ENCODE peak calls at places on chromosomes 16 and 17, in ten cellular contexts. One of them, this sample, is unnamed.

GRCh38 chr16:65834680-65835079 is 531.8 kb upstream of the CDH5 start:
- DNase-seq in thoracic aorta: no peak
- DNase-seq in K562: no peak
- DNase-seq in HFFc6: no peak
- DNase-seq in endothelial cell: no peak
- DNase-seq in left lung: no peak
- DNase-seq in kidney epithelial cell: no peak
- DNase-seq in progenitor cell of endocrine pancreas: no peak
- DNase-seq in hepatocyte: no peak
- DNase-seq in CD8-positive, alpha-beta T cell: no peak
- DNase-seq in this sample: no peak

GRCh38 chr17:50044483-50044882 is 11.4 kb upstream of the ITGA3 start:
- DNase-seq in K562: no peak
- DNase-seq in HFFc6: no peak
- DNase-seq in left lung: no peak
- DNase-seq in progenitor cell of endocrine pancreas: no peak
- DNase-seq in endothelial cell: no peak
- DNase-seq in thoracic aorta: no peak
- DNase-seq in hepatocyte: no peak
- DNase-seq in CD8-positive, alpha-beta T cell: no peak
- DNase-seq in kidney epithelial cell: no peak
- DNase-seq in this sample: no peak

GRCh38 chr16:22008215-22009142 is 568 bp downstream of the MOSMO start:
- DNase-seq in HFFc6: no peak
- DNase-seq in CD8-positive, alpha-beta T cell: no peak
- DNase-seq in endothelial cell: peak; percentile 35
- DNase-seq in progenitor cell of endocrine pancreas: peak; percentile 38
- DNase-seq in kidney epithelial cell: no peak
- DNase-seq in K562: no peak
- DNase-seq in hepatocyte: peak; percentile 13
- DNase-seq in thoracic aorta: no peak
- DNase-seq in left lung: peak; percentile 84
- DNase-seq in this sample: peak; percentile 36

GRCh38 chr16:89618114-89618999 is 4.9 kb downstream of the DPEP1 start:
- DNase-seq in CD8-positive, alpha-beta T cell: no peak
- DNase-seq in K562: no peak
- DNase-seq in hepatocyte: no peak
- DNase-seq in endothelial cell: no peak
- DNase-seq in left lung: no peak
- DNase-seq in HFFc6: no peak
- DNase-seq in thoracic aorta: no peak
- DNase-seq in kidney epithelial cell: no peak
- DNase-seq in progenitor cell of endocrine pancreas: no peak
- DNase-seq in this sample: no peak

GRCh38 chr16:52455549-52456277 is 91.2 kb downstream of the TOX3 start:
- DNase-seq in HFFc6: no peak
- DNase-seq in progenitor cell of endocrine pancreas: no peak
- DNase-seq in hepatocyte: no peak
- DNase-seq in kidney epithelial cell: no peak
- DNase-seq in CD8-positive, alpha-beta T cell: no peak
- DNase-seq in left lung: no peak
- DNase-seq in thoracic aorta: no peak
- DNase-seq in endothelial cell: no peak
- DNase-seq in K562: no peak
- DNase-seq in this sample: no peak

GRCh38 chr16:50838885-50839284 is 97.0 kb downstream of the CYLD start:
- DNase-seq in hepatocyte: no peak
- DNase-seq in left lung: no peak
- DNase-seq in progenitor cell of endocrine pancreas: no peak
- DNase-seq in endothelial cell: no peak
- DNase-seq in CD8-positive, alpha-beta T cell: no peak
- DNase-seq in HFFc6: no peak
- DNase-seq in K562: no peak
- DNase-seq in thoracic aorta: no peak
- DNase-seq in kidney epithelial cell: no peak
- DNase-seq in this sample: no peak

GRCh38 chr17:65134035-65134434 is 3.1 kb upstream of the RGS9 start:
- DNase-seq in endothelial cell: no peak
- DNase-seq in K562: no peak
- DNase-seq in left lung: no peak
- DNase-seq in HFFc6: no peak
- DNase-seq in progenitor cell of endocrine pancreas: no peak
- DNase-seq in hepatocyte: no peak
- DNase-seq in thoracic aorta: no peak
- DNase-seq in CD8-positive, alpha-beta T cell: no peak
- DNase-seq in kidney epithelial cell: no peak
- DNase-seq in this sample: no peak

GRCh38 chr17:59763861-59764260 is 56.4 kb downstream of the VMP1 start:
- DNase-seq in endothelial cell: no peak
- DNase-seq in progenitor cell of endocrine pancreas: no peak
- DNase-seq in thoracic aorta: no peak
- DNase-seq in hepatocyte: no peak
- DNase-seq in K562: no peak
- DNase-seq in HFFc6: peak; percentile 57
- DNase-seq in left lung: no peak
- DNase-seq in kidney epithelial cell: no peak
- DNase-seq in CD8-positive, alpha-beta T cell: no peak
- DNase-seq in this sample: no peak

GRCh38 chr16:79261461-79261860 is 339.1 kb downstream of the MAF start:
- DNase-seq in hepatocyte: peak; percentile 45
- DNase-seq in thoracic aorta: no peak
- DNase-seq in progenitor cell of endocrine pancreas: peak; percentile 12
- DNase-seq in endothelial cell: peak; percentile 68
- DNase-seq in HFFc6: no peak
- DNase-seq in CD8-positive, alpha-beta T cell: no peak
- DNase-seq in kidney epithelial cell: no peak
- DNase-seq in K562: peak; percentile 29
- DNase-seq in left lung: peak; percentile 84
- DNase-seq in this sample: peak; percentile 33

GRCh38 chr17:73155410-73156165 is 9.2 kb upstream of the SSTR2 start:
- DNase-seq in hepatocyte: no peak
- DNase-seq in progenitor cell of endocrine pancreas: no peak
- DNase-seq in HFFc6: no peak
- DNase-seq in endothelial cell: no peak
- DNase-seq in K562: no peak
- DNase-seq in thoracic aorta: no peak
- DNase-seq in kidney epithelial cell: no peak
- DNase-seq in CD8-positive, alpha-beta T cell: peak; percentile 22
- DNase-seq in left lung: no peak
- DNase-seq in this sample: no peak

GRCh38 chr17:73030501-73030911 is 62.0 kb downstream of the SLC39A11 start:
- DNase-seq in thoracic aorta: no peak
- DNase-seq in K562: no peak
- DNase-seq in kidney epithelial cell: no peak
- DNase-seq in endothelial cell: no peak
- DNase-seq in hepatocyte: peak; percentile 13
- DNase-seq in progenitor cell of endocrine pancreas: no peak
- DNase-seq in CD8-positive, alpha-beta T cell: no peak
- DNase-seq in left lung: no peak
- DNase-seq in HFFc6: no peak
- DNase-seq in this sample: no peak

GRCh38 chr17:49944451-49944850 is 24.5 kb upstream of the DLX4 start:
- DNase-seq in left lung: peak; percentile 60
- DNase-seq in progenitor cell of endocrine pancreas: no peak
- DNase-seq in endothelial cell: no peak
- DNase-seq in HFFc6: no peak
- DNase-seq in hepatocyte: peak; percentile 57
- DNase-seq in CD8-positive, alpha-beta T cell: no peak
- DNase-seq in kidney epithelial cell: no peak
- DNase-seq in K562: no peak
- DNase-seq in thoracic aorta: no peak
- DNase-seq in this sample: no peak

GRCh38 chr17:3927628-3928010 is 11.4 kb upstream of the P2RX1 start:
- DNase-seq in thoracic aorta: no peak
- DNase-seq in HFFc6: no peak
- DNase-seq in K562: no peak
- DNase-seq in hepatocyte: no peak
- DNase-seq in progenitor cell of endocrine pancreas: no peak
- DNase-seq in endothelial cell: no peak
- DNase-seq in left lung: no peak
- DNase-seq in kidney epithelial cell: no peak
- DNase-seq in CD8-positive, alpha-beta T cell: no peak
- DNase-seq in this sample: no peak

DNA sequence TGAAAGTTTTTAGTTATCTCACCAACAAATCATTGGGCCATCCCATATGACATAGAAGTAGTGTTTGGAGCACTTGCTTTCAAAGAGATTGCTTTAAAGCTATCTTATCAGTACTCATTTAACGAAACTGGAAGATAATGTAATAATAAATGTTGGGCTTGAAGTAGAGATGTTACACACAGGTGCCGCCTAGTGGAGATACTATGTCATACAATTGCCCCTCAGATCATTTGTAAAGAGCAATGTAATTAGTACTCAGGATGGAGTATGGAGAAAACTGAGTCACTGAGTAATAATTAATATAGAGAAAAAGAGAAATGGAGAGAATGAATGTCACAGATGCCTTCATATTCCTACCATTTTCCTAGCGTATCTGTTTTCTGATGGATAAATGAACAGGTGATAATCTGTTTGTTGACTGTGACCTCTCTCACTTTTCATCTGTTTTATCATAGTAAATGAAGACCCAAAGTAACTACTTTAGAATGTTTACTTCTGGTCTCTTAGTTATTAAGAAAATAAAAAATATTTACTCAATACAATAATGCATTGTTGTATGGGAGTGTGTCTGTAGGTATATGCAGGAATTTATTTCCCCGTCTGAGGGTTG is 80.4 kb downstream of the EFCAB5 start:
- DNase-seq in kidney epithelial cell: peak; percentile 9
- DNase-seq in hepatocyte: peak; percentile 70
- DNase-seq in HFFc6: peak; percentile 37
- DNase-seq in thoracic aorta: no peak
- DNase-seq in CD8-positive, alpha-beta T cell: peak; percentile 26
- DNase-seq in endothelial cell: peak; percentile 30
- DNase-seq in progenitor cell of endocrine pancreas: no peak
- DNase-seq in left lung: no peak
- DNase-seq in K562: peak; percentile 39
- DNase-seq in this sample: peak; percentile 31
- TF ChIP-seq CTCF in kidney epithelial cell: peak; percentile 84
- TF ChIP-seq CTCF in hepatocyte: peak; percentile 77
- TF ChIP-seq CTCF in HFFc6: peak; percentile 93
- TF ChIP-seq CTCF in thoracic aorta: peak; percentile 54
- TF ChIP-seq CTCF in CD8-positive, alpha-beta T cell: peak; percentile 88
- TF ChIP-seq CTCF in endothelial cell: peak; percentile 83
- TF ChIP-seq CTCF in progenitor cell of endocrine pancreas: peak; percentile 87
- TF ChIP-seq CTCF in left lung: peak; percentile 76
- TF ChIP-seq CTCF in K562: peak; percentile 72
- TF ChIP-seq CTCF in this sample: peak; percentile 87

DNA sequence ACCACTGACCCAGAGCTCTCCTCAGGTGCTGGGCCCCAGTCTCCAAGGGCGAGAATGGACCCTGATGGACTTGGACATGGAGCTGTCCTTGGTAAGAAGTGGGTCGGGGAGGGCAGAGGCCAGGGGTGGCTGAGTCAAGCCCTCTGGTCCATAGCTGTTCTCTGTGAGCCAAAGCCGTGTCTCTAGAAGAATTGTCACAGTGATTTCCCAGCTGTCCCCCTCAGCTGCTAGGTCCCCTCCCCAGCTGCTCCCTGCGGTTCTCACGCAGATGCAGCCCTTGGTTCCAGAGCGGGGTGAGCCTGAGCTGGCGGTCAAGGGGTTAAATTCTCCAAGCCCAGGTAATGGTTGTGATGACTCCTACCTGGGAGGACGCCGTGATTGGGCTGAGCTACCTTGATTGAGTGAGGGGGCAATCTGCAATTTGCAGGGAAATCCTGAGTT is 1.3 kb upstream of the NOL3 start:
- DNase-seq in CD8-positive, alpha-beta T cell: no peak
- DNase-seq in left lung: peak; percentile 39
- DNase-seq in thoracic aorta: no peak
- DNase-seq in kidney epithelial cell: no peak
- DNase-seq in progenitor cell of endocrine pancreas: no peak
- DNase-seq in HFFc6: no peak
- DNase-seq in K562: no peak
- DNase-seq in hepatocyte: no peak
- DNase-seq in endothelial cell: no peak
- DNase-seq in this sample: no peak
- TF ChIP-seq CTCF in CD8-positive, alpha-beta T cell: no peak
- TF ChIP-seq CTCF in left lung: no peak
- TF ChIP-seq CTCF in thoracic aorta: no peak
- TF ChIP-seq CTCF in kidney epithelial cell: no peak
- TF ChIP-seq CTCF in progenitor cell of endocrine pancreas: no peak
- TF ChIP-seq CTCF in HFFc6: no peak
- TF ChIP-seq CTCF in K562: no peak
- TF ChIP-seq CTCF in hepatocyte: no peak
- TF ChIP-seq CTCF in endothelial cell: no peak
- TF ChIP-seq CTCF in this sample: no peak

DNA sequence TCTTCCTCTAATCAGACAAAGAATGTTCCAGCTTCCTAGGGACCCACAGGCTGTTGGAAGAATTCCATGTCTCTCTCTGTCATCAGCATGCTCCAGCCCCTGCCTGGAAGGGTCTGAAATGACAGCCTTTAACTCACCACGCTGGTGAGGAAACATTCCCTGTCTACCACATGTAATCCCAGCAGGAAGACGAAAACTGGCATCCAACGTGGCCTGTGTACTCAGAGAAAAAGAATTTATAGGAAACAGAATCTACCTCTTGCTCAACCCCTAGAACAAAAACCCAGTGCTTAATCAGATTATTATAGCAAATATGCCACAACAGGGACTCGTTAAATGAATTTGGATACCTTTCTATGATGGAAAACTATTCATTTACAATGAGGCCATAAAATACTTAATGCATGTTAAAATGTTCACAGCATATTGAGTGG is 147.3 kb upstream of the FOXF1 start:
- DNase-seq in left lung: no peak
- DNase-seq in HFFc6: peak; percentile 97
- DNase-seq in kidney epithelial cell: no peak
- DNase-seq in thoracic aorta: no peak
- DNase-seq in endothelial cell: no peak
- DNase-seq in progenitor cell of endocrine pancreas: no peak
- DNase-seq in hepatocyte: peak; percentile 75
- DNase-seq in K562: no peak
- DNase-seq in CD8-positive, alpha-beta T cell: no peak
- DNase-seq in this sample: no peak
- TF ChIP-seq CTCF in left lung: no peak
- TF ChIP-seq CTCF in HFFc6: no peak
- TF ChIP-seq CTCF in kidney epithelial cell: no peak
- TF ChIP-seq CTCF in thoracic aorta: no peak
- TF ChIP-seq CTCF in endothelial cell: no peak
- TF ChIP-seq CTCF in progenitor cell of endocrine pancreas: no peak
- TF ChIP-seq CTCF in hepatocyte: no peak
- TF ChIP-seq CTCF in K562: no peak
- TF ChIP-seq CTCF in CD8-positive, alpha-beta T cell: no peak
- TF ChIP-seq CTCF in this sample: no peak

DNA sequence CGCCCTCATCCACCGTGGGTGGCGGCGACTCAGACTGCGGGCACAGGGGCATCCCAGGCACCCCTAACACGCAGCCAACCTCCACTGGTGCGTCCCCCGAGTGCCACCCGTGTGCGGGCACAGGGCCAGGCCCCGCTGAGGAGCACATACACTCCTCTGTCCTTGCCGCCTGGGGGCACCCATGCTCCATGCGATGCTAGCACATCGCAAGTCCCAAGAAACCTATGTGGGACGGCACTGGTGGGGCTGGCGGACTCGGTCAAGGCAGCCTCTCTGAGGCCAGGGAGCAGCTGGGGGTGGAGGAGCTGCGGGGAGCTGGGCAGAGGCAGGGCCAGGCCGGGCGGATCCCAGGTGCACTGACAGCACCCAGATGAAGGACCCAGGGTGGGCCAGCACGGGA is 4.0 kb downstream of the ZNF598 start:
- DNase-seq in thoracic aorta: no peak
- DNase-seq in left lung: peak; percentile 73
- DNase-seq in kidney epithelial cell: no peak
- DNase-seq in endothelial cell: no peak
- DNase-seq in HFFc6: no peak
- DNase-seq in hepatocyte: no peak
- DNase-seq in CD8-positive, alpha-beta T cell: peak; percentile 15
- DNase-seq in K562: no peak
- DNase-seq in progenitor cell of endocrine pancreas: no peak
- DNase-seq in this sample: no peak
- TF ChIP-seq CTCF in thoracic aorta: no peak
- TF ChIP-seq CTCF in left lung: no peak
- TF ChIP-seq CTCF in kidney epithelial cell: peak; percentile 7
- TF ChIP-seq CTCF in endothelial cell: no peak
- TF ChIP-seq CTCF in HFFc6: no peak
- TF ChIP-seq CTCF in hepatocyte: no peak
- TF ChIP-seq CTCF in CD8-positive, alpha-beta T cell: no peak
- TF ChIP-seq CTCF in K562: no peak
- TF ChIP-seq CTCF in progenitor cell of endocrine pancreas: no peak
- TF ChIP-seq CTCF in this sample: no peak